ENCODE peak calls at places on chromosomes 5 and 9, in four cellular contexts. One of them, this sample, is unnamed.

GRCh38 chr5:175809531-175810121 is 61.8 kb upstream of the CPLX2 start:
- DNase-seq in right atrium auricular region: no peak
- DNase-seq in iris pigment epithelial cell: peak
- DNase-seq in heart left ventricle: no peak
- DNase-seq in this sample: no peak

GRCh38 chr9:88522360-88522759 is 12.6 kb upstream of the NXNL2 start:
- DNase-seq in iris pigment epithelial cell: no peak
- DNase-seq in heart left ventricle: no peak
- DNase-seq in right atrium auricular region: no peak
- DNase-seq in this sample: no peak

GRCh38 chr5:180689071-180689694 is 39.8 kb upstream of the FLT4 start:
- DNase-seq in right atrium auricular region: no peak
- DNase-seq in iris pigment epithelial cell: no peak
- DNase-seq in heart left ventricle: no peak
- DNase-seq in this sample: no peak

GRCh38 chr5:9350301-9350797 is 195.5 kb downstream of the SEMA5A start:
- DNase-seq in iris pigment epithelial cell: no peak
- DNase-seq in right atrium auricular region: no peak
- DNase-seq in heart left ventricle: no peak
- DNase-seq in this sample: no peak

GRCh38 chr5:53376853-53377252 is 103.6 kb upstream of the FST start:
- DNase-seq in right atrium auricular region: no peak
- DNase-seq in heart left ventricle: no peak
- DNase-seq in iris pigment epithelial cell: peak
- DNase-seq in this sample: no peak

GRCh38 chr5:127001621-127002296 is 28.6 kb downstream of the MARCHF3 start:
- DNase-seq in right atrium auricular region: no peak
- DNase-seq in heart left ventricle: no peak
- DNase-seq in iris pigment epithelial cell: peak
- DNase-seq in this sample: no peak

GRCh38 chr5:588406-588995 is 23.6 kb upstream of the CEP72 start:
- DNase-seq in right atrium auricular region: no peak
- DNase-seq in heart left ventricle: no peak
- DNase-seq in iris pigment epithelial cell: no peak
- DNase-seq in this sample: no peak

GRCh38 chr5:34524123-34524522 is 132.0 kb upstream of the RAI14 start:
- DNase-seq in iris pigment epithelial cell: peak
- DNase-seq in heart left ventricle: no peak
- DNase-seq in right atrium auricular region: no peak
- DNase-seq in this sample: no peak

GRCh38 chr5:652773-653350 is 40.3 kb downstream of the TPPP start:
- DNase-seq in right atrium auricular region: no peak
- DNase-seq in iris pigment epithelial cell: no peak
- DNase-seq in heart left ventricle: no peak
- DNase-seq in this sample: no peak

GRCh38 chr5:108380531-108381021 is 1.3 kb downstream of the FBXL17 start:
- DNase-seq in iris pigment epithelial cell: peak
- DNase-seq in heart left ventricle: peak
- DNase-seq in right atrium auricular region: no peak
- DNase-seq in this sample: peak

GRCh38 chr5:136047858-136048257 is 19.1 kb downstream of the TGFBI start:
- DNase-seq in right atrium auricular region: no peak
- DNase-seq in iris pigment epithelial cell: no peak
- DNase-seq in heart left ventricle: no peak
- DNase-seq in this sample: peak

GRCh38 chr9:117887383-117887782 is 183.2 kb downstream of the TLR4 start:
- DNase-seq in heart left ventricle: no peak
- DNase-seq in right atrium auricular region: no peak
- DNase-seq in iris pigment epithelial cell: peak
- DNase-seq in this sample: no peak

GRCh38 chr9:5879419-5880181 is 11.1 kb upstream of the MLANA start:
- DNase-seq in heart left ventricle: no peak
- DNase-seq in iris pigment epithelial cell: peak
- DNase-seq in right atrium auricular region: no peak
- DNase-seq in this sample: no peak

GRCh38 chr5:39520232-39520572 is 95.4 kb upstream of the DAB2 start:
- DNase-seq in right atrium auricular region: no peak
- DNase-seq in heart left ventricle: no peak
- DNase-seq in iris pigment epithelial cell: peak
- DNase-seq in this sample: no peak

GRCh38 chr5:151846765-151847164 is 75.0 kb downstream of the G3BP1 start:
- DNase-seq in right atrium auricular region: no peak
- DNase-seq in heart left ventricle: no peak
- DNase-seq in iris pigment epithelial cell: no peak
- DNase-seq in this sample: no peak

GRCh38 chr5:132407970-132408369 is 38.5 kb downstream of the SLC22A5 start:
- DNase-seq in iris pigment epithelial cell: no peak
- DNase-seq in heart left ventricle: no peak
- DNase-seq in right atrium auricular region: no peak
- DNase-seq in this sample: no peak

GRCh38 chr9:137222190-137223077 is at the start of gene RNF208:
- DNase-seq in heart left ventricle: no peak
- DNase-seq in iris pigment epithelial cell: no peak
- DNase-seq in right atrium auricular region: no peak
- DNase-seq in this sample: peak

GRCh38 chr9:96031366-96031824 is 155.9 kb downstream of the ERCC6L2 start:
- DNase-seq in right atrium auricular region: peak
- DNase-seq in iris pigment epithelial cell: no peak
- DNase-seq in heart left ventricle: no peak
- DNase-seq in this sample: peak

GRCh38 chr9:122213589-122214413 is 15.0 kb downstream of the LHX6 start:
- DNase-seq in heart left ventricle: peak
- DNase-seq in right atrium auricular region: no peak
- DNase-seq in iris pigment epithelial cell: no peak
- DNase-seq in this sample: no peak

GRCh38 chr5:14870347-14871083 is 1.1 kb downstream of the ANKH start:
- DNase-seq in right atrium auricular region: no peak
- DNase-seq in iris pigment epithelial cell: peak
- DNase-seq in heart left ventricle: peak
- DNase-seq in this sample: peak

GRCh38 chr5:150801117-150801927 is 22.8 kb downstream of the SMIM3 start:
- DNase-seq in iris pigment epithelial cell: peak
- DNase-seq in right atrium auricular region: no peak
- DNase-seq in heart left ventricle: no peak
- DNase-seq in this sample: no peak

GRCh38 chr9:128066713-128067621 is at the start of gene NAIF1:
- DNase-seq in heart left ventricle: peak
- DNase-seq in right atrium auricular region: peak
- DNase-seq in iris pigment epithelial cell: peak
- DNase-seq in this sample: peak

GRCh38 chr9:77864096-77864889 is 167.3 kb downstream of the GNAQ start:
- DNase-seq in right atrium auricular region: no peak
- DNase-seq in iris pigment epithelial cell: peak
- DNase-seq in heart left ventricle: no peak
- DNase-seq in this sample: no peak

GRCh38 chr5:40547994-40548575 is 131.6 kb upstream of the PTGER4 start:
- DNase-seq in right atrium auricular region: no peak
- DNase-seq in iris pigment epithelial cell: no peak
- DNase-seq in heart left ventricle: no peak
- DNase-seq in this sample: no peak

This sample was measured in left ventricle myocardium superior.